ENCODE peak calls at places on chromosomes 6 and 20, in ten cellular contexts. P, Z, D, W, T, X, M, J, F and A are unnamed samples.

GRCh38 chr6:345747-346388 is 45.7 kb upstream of the IRF4 start:
- DNase-seq in P (peak), Z (no peak), D (peak), W (no peak), T (peak), X (no peak), M (peak), J (no peak), F (peak), A (no peak)

GRCh38 chr6:110813813-110814487 is 1.3 kb downstream of the CDK19 start:
- DNase-seq in P (no peak), Z (no peak), D (no peak), W (no peak), T (no peak), X (peak), M (peak), J (no peak), F (no peak), A (no peak)

GRCh38 chr6:7725412-7725811 is 487 bp upstream of the BMP6 start:
- DNase-seq in P (no peak), Z (no peak), D (no peak), W (no peak), T (no peak), X (no peak), M (no peak), J (no peak), F (no peak), A (no peak)

GRCh38 chr6:105909084-105909483 is 177.1 kb upstream of the PRDM1 start:
- DNase-seq in P (no peak), Z (no peak), D (no peak), W (peak), T (no peak), X (no peak), M (peak), J (no peak), F (no peak), A (no peak)

GRCh38 chr20:57794600-57795346 is 85.0 kb upstream of the PMEPA1 start:
- DNase-seq in P (no peak), Z (no peak), D (peak), W (no peak), T (no peak), X (no peak), M (no peak), J (no peak), F (no peak), A (no peak)

GRCh38 chr20:41232971-41233926 is 84.3 kb downstream of the ZHX3 start:
- DNase-seq in P (peak), Z (peak), D (no peak), W (no peak), T (no peak), X (no peak), M (peak), J (no peak), F (no peak), A (no peak)

GRCh38 chr6:9205645-9206044 is 770.3 kb upstream of the SLC35B3 start:
- DNase-seq in P (no peak), Z (no peak), D (no peak), W (no peak), T (no peak), X (no peak), M (no peak), J (no peak), F (no peak), A (no peak)

GRCh38 chr20:634526-634925 is 18.5 kb downstream of the SRXN1 start:
- DNase-seq in P (no peak), Z (no peak), D (no peak), W (no peak), T (peak), X (no peak), M (no peak), J (no peak), F (no peak), A (no peak)

GRCh38 chr20:40607927-40608326 is 81.1 kb downstream of the MAFB start:
- DNase-seq in P (no peak), Z (no peak), D (no peak), W (no peak), T (no peak), X (no peak), M (no peak), J (no peak), F (no peak), A (no peak)

GRCh38 chr20:58003525-58003924 is 224.9 kb downstream of the ANKRD60 start:
- DNase-seq in P (no peak), Z (no peak), D (no peak), W (no peak), T (no peak), X (no peak), M (no peak), J (no peak), F (no peak), A (peak)

GRCh38 chr6:56708810-56709597 is 66.3 kb upstream of the DST start:
- DNase-seq in P (peak), Z (no peak), D (no peak), W (no peak), T (no peak), X (peak), M (peak), J (no peak), F (no peak), A (no peak)

GRCh38 chr20:7585126-7585679 is 355.1 kb downstream of the HAO1 start:
- DNase-seq in P (peak), Z (no peak), D (no peak), W (no peak), T (no peak), X (no peak), M (no peak), J (no peak), F (no peak), A (no peak)

GRCh38 chr6:89298680-89299450 is 16.2 kb downstream of the GABRR2 start:
- DNase-seq in P (peak), Z (peak), D (no peak), W (peak), T (no peak), X (no peak), M (peak), J (no peak), F (no peak), A (no peak)

GRCh38 chr6:2209226-2209809 is 36.1 kb downstream of the GMDS start:
- DNase-seq in P (peak), Z (no peak), D (no peak), W (no peak), T (no peak), X (peak), M (peak), J (peak), F (no peak), A (no peak)

GRCh38 chr6:113856571-113857564 is at the start of gene MARCKS:
- DNase-seq in P (peak), Z (peak), D (peak), W (peak), T (peak), X (peak), M (peak), J (peak), F (peak), A (peak)

GRCh38 chr6:144582939-144583613 is 297.9 kb downstream of the UTRN start:
- DNase-seq in P (peak), Z (no peak), D (peak), W (peak), T (peak), X (peak), M (no peak), J (peak), F (peak), A (no peak)

DNA sequence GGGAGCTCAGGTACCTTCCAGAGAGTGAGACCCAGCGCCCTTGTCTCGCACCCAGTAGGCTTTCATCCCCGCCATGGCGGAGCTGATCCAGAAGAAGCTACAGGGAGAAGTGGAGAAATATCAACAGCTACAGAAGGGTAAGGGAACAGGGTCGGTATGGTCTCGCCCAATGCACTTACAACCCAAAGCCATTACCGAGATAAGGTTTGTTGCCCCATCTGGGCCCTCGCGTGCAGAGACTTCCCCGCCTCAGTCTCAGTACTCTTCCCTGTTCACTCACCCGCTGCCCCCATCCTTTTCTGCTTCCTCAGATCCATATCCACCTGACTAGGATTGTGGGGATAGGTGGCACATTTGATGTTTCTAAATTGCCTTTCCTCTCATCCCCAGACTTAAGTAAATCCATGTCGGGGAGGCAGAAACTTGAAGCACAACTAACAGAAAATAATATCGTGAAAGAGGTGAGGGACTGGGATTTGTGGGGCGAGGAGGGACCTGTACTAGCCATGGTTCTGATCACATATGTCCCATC is 449 bp downstream of the PFDN6 start:
- DNase-seq in P (no peak), Z (no peak), D (no peak), W (no peak), T (no peak), X (peak), M (no peak), J (no peak), F (no peak), A (no peak)
- H3K27ac ChIP-seq in P (peak), Z (no peak), D (no peak), W (peak), T (peak), X (peak), M (peak), J (peak), F (peak), A (peak)

GRCh38 chr6:137094411-137095008 is 49.7 kb upstream of the IL20RA start:
- DNase-seq in P (peak), Z (peak), D (peak), W (peak), T (no peak), X (peak), M (peak), J (peak), F (peak), A (no peak)
- H3K27ac ChIP-seq in P (no peak), Z (no peak), D (no peak), W (no peak), T (no peak), X (no peak), M (no peak), J (no peak), F (no peak), A (no peak)

GRCh38 chr6:137099689-137100398 is 55.1 kb upstream of the IL20RA start:
- DNase-seq in P (no peak), Z (no peak), D (no peak), W (no peak), T (no peak), X (no peak), M (no peak), J (no peak), F (no peak), A (no peak)
- H3K27ac ChIP-seq in P (no peak), Z (no peak), D (no peak), W (no peak), T (no peak), X (no peak), M (no peak), J (no peak), F (no peak), A (no peak)

GRCh38 chr20:51492167-51493092 is 50.1 kb downstream of the NFATC2 start:
- DNase-seq in P (peak), Z (no peak), D (peak), W (no peak), T (peak), X (peak), M (peak), J (peak), F (peak), A (peak)
- H3K27ac ChIP-seq in P (peak), Z (no peak), D (no peak), W (peak), T (peak), X (peak), M (no peak), J (peak), F (peak), A (peak)